ENCODE peak calls at places on chromosomes 16 and 17, in four cellular contexts. S, I, X and Z are unnamed samples.

GRCh38 chr16:2339521-2340484 is 725 bp downstream of the ABCA3 start:
- DNase-seq in S (peak; percentile 89), I (peak; percentile 82), X (peak; percentile 86), Z (peak; percentile 75)

GRCh38 chr17:77490361-77491183 is 349.8 kb downstream of the SEC14L1 start:
- DNase-seq in S (peak; percentile 63), I (peak; percentile 42), X (no peak), Z (no peak)

GRCh38 chr16:83579431-83579830 is 228.3 kb upstream of the HSBP1 start:
- DNase-seq in S (no peak), I (no peak), X (no peak), Z (no peak)

GRCh38 chr16:3101018-3101840 is 2.1 kb upstream of the ZSCAN10 start:
- DNase-seq in S (no peak), I (no peak), X (peak; percentile 85), Z (no peak)

GRCh38 chr17:2883544-2884203 is 87.4 kb downstream of the RAP1GAP2 start:
- DNase-seq in S (no peak), I (no peak), X (no peak), Z (no peak)

GRCh38 chr16:88338111-88338510 is 44.6 kb upstream of the ZNF469 start:
- DNase-seq in S (no peak), I (no peak), X (peak; percentile 31), Z (no peak)

GRCh38 chr16:86668136-86668535 is 89.8 kb downstream of the FOXL1 start:
- DNase-seq in S (no peak), I (no peak), X (peak; percentile 18), Z (no peak)

GRCh38 chr16:58413359-58413758 is 21.1 kb downstream of the GINS3 start:
- DNase-seq in S (no peak), I (no peak), X (no peak), Z (no peak)

GRCh38 chr16:29996773-29997250 is 771 bp downstream of the INO80E start:
- DNase-seq in S (no peak), I (peak; percentile 25), X (peak; percentile 31), Z (no peak)

GRCh38 chr16:57723170-57723569 is 12.4 kb upstream of the KATNB1 start:
- DNase-seq in S (no peak), I (no peak), X (peak; percentile 67), Z (no peak)

GRCh38 chr17:31696184-31696602 is 162.9 kb downstream of the COPRS start:
- DNase-seq in S (peak; percentile 68), I (peak; percentile 53), X (no peak), Z (peak; percentile 87)

GRCh38 chr17:16281351-16281750 is 64.3 kb downstream of the PIGL start:
- DNase-seq in S (no peak), I (no peak), X (no peak), Z (no peak)

GRCh38 chr16:22217890-22218730 is 12.0 kb downstream of the EEF2K start:
- DNase-seq in S (no peak), I (no peak), X (peak; percentile 71), Z (peak; percentile 66)

GRCh38 chr17:64061157-64061898 is 40.9 kb upstream of the ICAM2 start:
- DNase-seq in S (no peak), I (no peak), X (no peak), Z (no peak)

GRCh38 chr17:46832945-46833839 is 14.7 kb upstream of the WNT3 start:
- DNase-seq in S (no peak), I (peak; percentile 37), X (peak; percentile 40), Z (no peak)

GRCh38 chr17:45905812-45906211 is 11.5 kb downstream of the MAPT start:
- DNase-seq in S (no peak), I (no peak), X (no peak), Z (no peak)

GRCh38 chr17:82238562-82239201 is 9.8 kb downstream of the SLC16A3 start:
- DNase-seq in S (peak; percentile 95), I (peak; percentile 94), X (peak; percentile 94), Z (peak; percentile 81)

GRCh38 chr16:804193-805048 is 3.9 kb upstream of the GNG13 start:
- DNase-seq in S (no peak), I (no peak), X (no peak), Z (no peak)

GRCh38 chr17:46875849-46876352 is 24.5 kb downstream of the WNT9B start:
- DNase-seq in S (no peak), I (no peak), X (no peak), Z (no peak)

GRCh38 chr16:57310801-57311200 is 26.3 kb upstream of the PLLP start:
- DNase-seq in S (no peak), I (no peak), X (no peak), Z (no peak)

GRCh38 chr16:73817500-73817899 is 479.1 kb upstream of the PSMD7 start:
- DNase-seq in S (no peak), I (no peak), X (no peak), Z (no peak)

GRCh38 chr16:74101390-74101789 is 195.2 kb upstream of the PSMD7 start:
- DNase-seq in S (no peak), I (no peak), X (no peak), Z (no peak)

GRCh38 chr17:82315703-82316358 is 1.6 kb downstream of the CD7 start:
- DNase-seq in S (no peak), I (no peak), X (no peak), Z (no peak)

GRCh38 chr16:17032332-17032731 is 438.4 kb downstream of the XYLT1 start:
- DNase-seq in S (no peak), I (no peak), X (no peak), Z (no peak)

DNA sequence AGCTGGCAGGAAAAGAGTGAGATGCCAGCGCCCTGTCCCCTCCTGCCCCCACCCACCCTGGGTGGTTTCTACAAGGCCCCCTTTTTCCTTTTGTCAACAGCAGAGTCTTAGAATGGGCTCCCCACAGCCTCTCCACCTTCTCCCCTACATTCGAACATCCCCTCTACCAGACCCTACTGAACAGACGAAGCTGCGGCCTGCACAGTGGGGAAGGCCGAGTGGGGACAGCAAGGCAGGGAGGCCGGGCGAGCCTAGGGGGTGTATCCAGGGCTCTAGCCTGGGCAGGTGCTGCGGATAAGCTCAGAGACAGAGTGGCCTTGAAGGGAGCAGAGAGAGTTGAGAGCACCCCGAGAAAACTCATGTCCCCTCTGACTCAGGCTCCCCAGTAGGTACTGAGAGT is 7.4 kb downstream of the ZACN start:
- DNase-seq in S (no peak), I (peak; percentile 12), X (no peak), Z (no peak)
- H3K4me3 ChIP-seq in S (no peak overlapping the region), I (no peak overlapping the region), X (no peak overlapping the region), Z (no peak overlapping the region)

GRCh38 chr16:84999200-84999599 is 12.1 kb downstream of the ZDHHC7 start:
- DNase-seq in S (no peak), I (no peak), X (no peak), Z (no peak)
- H3K27ac ChIP-seq in S (peak overlapping the region; percentile 74), I (peak overlapping the region; percentile 81), X (peak overlapping the region; percentile 10), Z (peak overlapping the region; percentile 84)

DNA sequence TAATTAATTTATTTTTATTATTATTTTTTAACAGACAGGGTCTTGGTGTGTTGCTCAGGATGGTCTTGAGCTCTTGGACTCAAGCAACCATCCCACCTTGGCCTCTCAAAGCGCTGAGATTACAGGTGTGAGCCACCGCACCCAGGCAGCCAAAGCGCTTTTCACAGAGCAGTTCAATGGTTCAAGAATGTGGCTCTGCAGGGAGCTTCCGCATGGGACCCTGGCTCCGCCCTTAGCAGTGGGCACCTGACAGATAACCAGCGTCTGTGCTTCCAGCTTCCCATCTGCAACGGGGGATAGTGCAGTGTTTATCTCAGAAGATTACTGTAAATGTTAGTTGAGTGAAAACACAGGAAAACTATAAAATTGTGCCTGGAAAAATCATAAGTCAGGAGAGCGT is 99.4 kb downstream of the KCNJ12 start:
- DNase-seq in S (no peak), I (no peak), X (peak; percentile 13), Z (peak; percentile 24)
- H3K4me1 ChIP-seq in S (no peaks in the 10 kb centered on the region), I (no peaks in the 10 kb centered on the region), X (no peaks in the 10 kb centered on the region), Z (no peaks in the 10 kb centered on the region)

GRCh38 chr17:70510288-70510687 is 341.0 kb downstream of the KCNJ2 start:
- DNase-seq in S (no peak), I (no peak), X (no peak), Z (no peak)
- H3K4me3 ChIP-seq in S (no peak overlapping the region), I (no peak overlapping the region), X (no peak overlapping the region), Z (no peak overlapping the region)

GRCh38 chr17:41347872-41348760 is 2.5 kb downstream of the KRT33A start:
- DNase-seq in S (no peak), I (no peak), X (no peak), Z (no peak)

GRCh38 chr17:41345992-41346391 is 4.6 kb downstream of the KRT33A start:
- DNase-seq in S (no peak), I (no peak), X (no peak), Z (no peak)

GRCh38 chr17:41354538-41354937 is 3.9 kb upstream of the KRT33A start:
- DNase-seq in S (no peak), I (no peak), X (no peak), Z (no peak)

GRCh38 chr17:41352597-41353366 is 2.2 kb upstream of the KRT33A start:
- DNase-seq in S (no peak), I (no peak), X (no peak), Z (no peak)

GRCh38 chr17:41351177-41351576 is 549 bp upstream of the KRT33A start:
- DNase-seq in S (no peak), I (no peak), X (no peak), Z (no peak)
- H3K27ac ChIP-seq in S (no peak overlapping the region), I (no peak overlapping the region), X (no peak overlapping the region), Z (no peak overlapping the region)

GRCh38 chr17:42779304-42779941 is 987 bp upstream of the WNK4 start:
- DNase-seq in S (peak; percentile 31), I (no peak), X (peak; percentile 35), Z (no peak)
- H3K4me1 ChIP-seq in S (peaks cover 5% of the 10 kb centered on the region), I (peaks cover 21% of the 10 kb centered on the region), X (peaks cover 75% of the 10 kb centered on the region), Z (peaks cover 28% of the 10 kb centered on the region)

GRCh38 chr17:78883533-78884131 is 19.4 kb downstream of the CEP295NL start:
- DNase-seq in S (peak; percentile 80), I (no peak), X (no peak), Z (peak; percentile 95)
- H3K4me3 ChIP-seq in S (peak overlapping the region; percentile 19), I (peak overlapping the region; percentile 18), X (no peak overlapping the region), Z (peak overlapping the region; percentile 36)

GRCh38 chr17:68248886-68249872 is 1.3 kb downstream of the AMZ2 start:
- DNase-seq in S (no peak), I (no peak), X (peak; percentile 18), Z (no peak)
- H3K27ac ChIP-seq in S (peak overlapping the region; percentile 98), I (peak overlapping the region; percentile 99), X (no peak overlapping the region), Z (peak overlapping the region; percentile 99)

GRCh38 chr17:42675348-42675983 is 1.3 kb downstream of the PLEKHH3 start:
- DNase-seq in S (peak; percentile 71), I (no peak), X (no peak), Z (no peak)
- H3K4me1 ChIP-seq in S (peaks cover 59% of the 10 kb centered on the region), I (peaks cover 70% of the 10 kb centered on the region), X (peaks cover 77% of the 10 kb centered on the region), Z (peaks cover 72% of the 10 kb centered on the region)

GRCh38 chr17:759964-760363 is 7.9 kb upstream of the GEMIN4 start:
- DNase-seq in S (no peak), I (no peak), X (no peak), Z (no peak)
- H3K4me3 ChIP-seq in S (no peak overlapping the region), I (no peak overlapping the region), X (no peak overlapping the region), Z (no peak overlapping the region)